ENCODE peak calls at places on chromosomes 11 and 22, in four cellular contexts. M is AG09319, H is astrocyte of the spinal cord, B is tibial nerve. C is an unnamed sample.

GRCh38 chr11:17738350-17739207 is 4.0 kb downstream of the KCNC1 start:
- DNase-seq in M (no peak), H (no peak), B (no peak), C (no peak)

GRCh38 chr11:119322921-119323531 is 6.1 kb upstream of the MCAM start:
- DNase-seq in B (peak), M (no peak), H (no peak), C (no peak)

GRCh38 chr11:17384002-17384511 is 4.4 kb downstream of the KCNJ11 start:
- DNase-seq in B (peak), M (peak), H (peak), C (no peak)

GRCh38 chr11:83971063-83971462 is 684.9 kb upstream of the CCDC90B start:
- DNase-seq in B (no peak), M (no peak), H (peak), C (no peak)

GRCh38 chr11:61996933-61997332 is 29.5 kb upstream of the FTH1 start:
- DNase-seq in M (no peak), H (no peak), B (no peak), C (no peak)

GRCh38 chr11:11171854-11172253 is 181.2 kb downstream of the CSNK2A3 start:
- DNase-seq in M (no peak), B (no peak), H (no peak), C (no peak)

GRCh38 chr11:69968407-69969347 is 109.4 kb upstream of the ANO1 start:
- DNase-seq in B (no peak), H (no peak), M (no peak), C (no peak)

GRCh38 chr11:110856340-110856739 is 144.1 kb upstream of the ARHGAP20 start:
- DNase-seq in M (no peak), H (no peak), B (no peak), C (no peak)

GRCh38 chr11:97140885-97141494 is 751.2 kb downstream of the JRKL start:
- DNase-seq in H (no peak), B (no peak), M (no peak), C (no peak)

GRCh38 chr11:17383466-17383865 is 5.0 kb downstream of the KCNJ11 start:
- DNase-seq in B (no peak), H (no peak), M (no peak), C (no peak)

GRCh38 chr11:12674936-12675696 is 895 bp downstream of the TEAD1 start:
- DNase-seq in B (peak), M (no peak), H (peak), C (no peak)

GRCh38 chr22:22752556-22753477 is 108.4 kb downstream of the GGTLC2 start:
- DNase-seq in H (no peak), M (peak), B (no peak), C (no peak)

GRCh38 chr11:46529086-46529905 is 64.5 kb downstream of the AMBRA1 start:
- DNase-seq in H (peak), B (peak), M (peak), C (peak)

GRCh38 chr11:85682330-85683305 is 3.4 kb downstream of the CCDC89 start:
- DNase-seq in B (peak), M (no peak), H (peak), C (peak)

GRCh38 chr22:21677606-21678443 is 12.0 kb downstream of the PPIL2 start:
- DNase-seq in M (no peak), H (no peak), B (no peak), C (no peak)

GRCh38 chr22:49307071-49307830 is 520.4 kb downstream of the BRD1 start:
- DNase-seq in H (no peak), B (no peak), M (no peak), C (no peak)

GRCh38 chr11:68999093-68999747 is 13.8 kb downstream of the MRGPRF start:
- DNase-seq in H (no peak), M (no peak), B (no peak), C (peak)

GRCh38 chr11:103662880-103663279 is 373.6 kb upstream of the DDI1 start:
- DNase-seq in H (no peak), B (no peak), M (no peak), C (no peak)

GRCh38 chr22:38271927-38272372 is 860 bp downstream of the TMEM184B start:
- DNase-seq in H (no peak), M (no peak), B (no peak), C (no peak)

GRCh38 chr22:19986410-19987341 is 29.9 kb downstream of the ARVCF start:
- DNase-seq in B (peak), H (peak), M (no peak), C (no peak)

GRCh38 chr11:119999220-119999619 is 138.7 kb downstream of the TRIM29 start:
- DNase-seq in M (no peak), H (no peak), B (no peak), C (no peak)

GRCh38 chr11:34427171-34427805 is 11.4 kb upstream of the CAT start:
- DNase-seq in B (no peak), H (peak), M (peak), C (no peak)

GRCh38 chr11:126963603-126964353 is 36.8 kb downstream of the KIRREL3 start:
- DNase-seq in H (peak), M (no peak), B (no peak), C (no peak)

GRCh38 chr11:61637287-61637686 is 42.9 kb upstream of the DAGLA start:
- DNase-seq in B (no peak), H (no peak), M (no peak), C (no peak)

GRCh38 chr11:11552688-11553087 is 69.1 kb downstream of the GALNT18 start:
- DNase-seq in H (no peak), B (no peak), M (no peak), C (no peak)

GRCh38 chr11:34860518-34860917 is 55.7 kb downstream of the APIP start:
- DNase-seq in B (no peak), H (no peak), M (no peak), C (no peak)

GRCh38 chr11:4441500-4441899 is 7.6 kb upstream of the OR52K2 start:
- DNase-seq in H (no peak), M (no peak), B (no peak), C (no peak)

GRCh38 chr11:12846766-12847615 is 162.1 kb upstream of the RASSF10 start:
- DNase-seq in M (no peak), H (no peak), B (no peak), C (no peak)

GRCh38 chr11:124984512-124984854 is 30.5 kb downstream of the CCDC15 start:
- DNase-seq in B (no peak), H (no peak), M (no peak), C (no peak)

GRCh38 chr11:116697011-116697410 is 75.8 kb downstream of the BUD13 start:
- DNase-seq in M (no peak), H (no peak), B (no peak), C (no peak)

GRCh38 chr22:24133187-24133965 is 47.9 kb upstream of the SUSD2 start:
- DNase-seq in M (no peak), H (peak), B (no peak), C (no peak)

GRCh38 chr11:65309006-65309405 is 5.7 kb upstream of the CDC42EP2 start:
- DNase-seq in B (no peak), H (no peak), M (no peak), C (no peak)

GRCh38 chr11:101866619-101867491 is 48.0 kb upstream of the CEP126 start:
- DNase-seq in M (no peak), B (no peak), H (peak), C (no peak)

GRCh38 chr22:39939830-39940229 is 20.4 kb upstream of the TMA7B start:
- DNase-seq in H (no peak), B (no peak), M (no peak), C (no peak)
- TF ChIP-seq CTCF in H (no peak), B (no peak), M (no peak), C (no peak)

GRCh38 chr11:66335531-66336233 is 552 bp downstream of the RIN1 start:
- DNase-seq in H (peak), B (no peak), M (no peak), C (no peak)

GRCh38 chr11:66338276-66339162 is 2.3 kb upstream of the RIN1 start:
- DNase-seq in H (no peak), M (no peak), B (no peak), C (no peak)

GRCh38 chr11:66334605-66335442 is 1.4 kb downstream of the RIN1 start:
- DNase-seq in H (no peak), M (no peak), B (no peak), C (no peak)

GRCh38 chr11:66337103-66337899 is 1.1 kb upstream of the RIN1 start:
- DNase-seq in H (peak), B (no peak), M (no peak), C (no peak)

GRCh38 chr11:66336234-66337102 is at the start of gene RIN1:
- DNase-seq in B (no peak), H (peak), M (peak), C (no peak)
- TF ChIP-seq CTCF in B (peak), H (peak), M (peak), C (no peak)

GRCh38 chr22:42780070-42780540 is 59.4 kb upstream of the A4GALT start:
- DNase-seq in M (peak), B (no peak), H (peak), C (no peak)
- TF ChIP-seq CTCF in M (peak), B (peak), H (peak), C (peak)

GRCh38 chr22:31490496-31490925 is 869 bp upstream of the EIF4ENIF1 start:
- DNase-seq in B (no peak), M (peak), H (no peak), C (no peak)
- TF ChIP-seq CTCF in B (no peak), M (peak), H (peak), C (no peak)

DNA sequence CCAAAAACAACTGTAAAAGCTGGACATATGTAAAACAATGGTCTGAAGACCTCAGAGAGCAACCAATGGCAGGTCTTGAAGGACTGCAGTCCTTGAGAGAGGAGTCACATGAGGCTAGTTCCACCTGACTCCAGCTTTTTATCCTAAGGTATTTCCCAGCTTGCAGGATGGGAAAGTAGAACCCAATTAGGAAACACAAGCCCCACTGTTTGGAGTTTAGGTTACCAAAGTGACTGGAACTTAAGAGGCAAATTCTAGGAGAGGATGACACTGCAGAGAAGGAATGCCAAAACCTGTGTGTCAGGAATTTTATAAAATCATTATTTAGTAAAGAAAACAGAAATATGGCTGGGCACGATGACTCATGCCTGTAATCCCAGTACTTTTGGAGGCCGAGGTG is 18.4 kb downstream of the OR2AT4 start:
- DNase-seq in M (no peak), B (no peak), H (peak), C (no peak)
- TF ChIP-seq CTCF in M (no peak), B (no peak), H (no peak), C (no peak)

DNA sequence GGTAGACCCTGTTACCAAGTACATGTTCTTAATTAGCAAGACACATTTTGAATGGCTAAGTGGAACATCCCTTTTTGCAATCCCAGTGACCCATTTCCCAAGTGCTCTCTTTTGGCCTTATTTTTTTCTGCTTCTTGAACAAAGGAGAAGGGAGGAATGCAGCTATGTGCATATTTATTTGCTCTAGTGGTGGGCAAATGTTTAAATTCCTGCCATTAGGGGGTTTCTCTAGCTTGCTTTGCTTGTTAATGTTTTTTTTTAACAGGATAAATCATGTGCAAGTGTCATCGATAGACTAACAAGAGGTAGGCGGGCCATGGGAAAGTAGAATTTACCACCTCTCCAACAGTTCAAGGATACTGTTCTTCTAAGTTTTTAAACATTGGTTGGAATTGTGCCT is 135.6 kb downstream of the COMMD9 start:
- DNase-seq in B (no peak), H (no peak), M (no peak), C (no peak)
- TF ChIP-seq CTCF in B (no peak), H (no peak), M (no peak), C (no peak)

GRCh38 chr22:30222321-30222720 is 24.2 kb downstream of the LIF start:
- DNase-seq in B (no peak), M (no peak), H (no peak), C (no peak)
- TF ChIP-seq CTCF in B (no peak), M (no peak), H (no peak), C (no peak)

GRCh38 chr11:74612877-74613276 is 20.5 kb downstream of the POLD3 start:
- DNase-seq in B (no peak), H (no peak), M (no peak), C (no peak)

GRCh38 chr11:74615311-74615710 is 22.9 kb downstream of the POLD3 start:
- DNase-seq in B (no peak), M (no peak), H (no peak), C (no peak)

GRCh38 chr11:74615988-74616387 is 23.6 kb downstream of the POLD3 start:
- DNase-seq in M (no peak), H (no peak), B (no peak), C (no peak)

GRCh38 chr11:74611369-74611861 is 19.0 kb downstream of the POLD3 start:
- DNase-seq in B (no peak), H (peak), M (peak), C (no peak)
- TF ChIP-seq CTCF in B (peak), H (peak), M (peak), C (no peak)

GRCh38 chr11:32094931-32095330 is 4.1 kb downstream of the RCN1 start:
- DNase-seq in M (no peak), H (no peak), B (no peak), C (no peak)
- TF ChIP-seq CTCF in M (no peak), H (no peak), B (no peak), C (no peak)

DNA sequence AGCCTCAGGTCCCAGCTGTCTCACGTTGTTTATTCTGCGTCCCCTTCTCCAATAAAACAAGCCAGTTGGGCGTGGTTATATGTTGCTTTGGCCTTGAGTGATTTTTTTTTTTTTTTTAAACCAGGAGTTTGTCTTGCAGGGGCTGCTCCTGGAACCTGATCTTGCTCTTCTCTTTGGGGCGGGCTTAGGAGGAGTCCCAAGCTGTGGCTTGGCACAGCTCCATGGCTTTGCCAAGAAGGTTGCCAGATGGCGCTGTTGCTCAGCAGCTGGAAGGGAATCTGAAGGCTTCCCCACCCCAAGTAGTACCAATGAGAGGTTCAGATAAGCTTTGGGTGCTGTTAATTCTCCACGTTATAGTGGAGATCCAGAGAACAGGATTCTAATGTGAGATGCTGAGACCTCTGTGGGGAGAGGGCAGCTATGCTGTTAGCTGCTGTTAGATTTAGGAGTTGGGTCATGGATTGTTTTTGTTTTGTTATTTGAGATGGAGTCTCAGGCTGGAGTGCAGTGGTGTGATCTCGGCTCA is 2.0 kb upstream of the FERMT3 start:
- DNase-seq in B (peak), M (peak), H (peak), C (peak)
- TF ChIP-seq CTCF in B (peak), M (peak), H (peak), C (no peak)